ENCODE peak calls at places on chromosome 12, in four cellular contexts. One of them, this sample, is unnamed.

GRCh38 chr12:4027412-4027811 is 154.2 kb upstream of the PARP11 start:
- DNase-seq in astrocyte of the cerebellum: no peak
- DNase-seq in H1: no peak
- DNase-seq in left ventricle myocardium inferior: no peak
- DNase-seq in this sample: no peak

GRCh38 chr12:92955997-92956663 is 27.0 kb upstream of the EEA1 start:
- DNase-seq in astrocyte of the cerebellum: peak; percentile 53
- DNase-seq in H1: no peak
- DNase-seq in left ventricle myocardium inferior: no peak
- DNase-seq in this sample: no peak

GRCh38 chr12:114976959-114977358 is 293.0 kb upstream of the TBX3 start:
- DNase-seq in astrocyte of the cerebellum: no peak
- DNase-seq in H1: no peak
- DNase-seq in left ventricle myocardium inferior: no peak
- DNase-seq in this sample: no peak

GRCh38 chr12:72146495-72146894 is 125.7 kb upstream of the TRHDE start:
- DNase-seq in astrocyte of the cerebellum: no peak
- DNase-seq in H1: no peak
- DNase-seq in left ventricle myocardium inferior: no peak
- DNase-seq in this sample: peak; percentile 18

GRCh38 chr12:120225852-120226640 is 25.1 kb upstream of the RPLP0 start:
- DNase-seq in astrocyte of the cerebellum: no peak
- DNase-seq in H1: no peak
- DNase-seq in left ventricle myocardium inferior: peak; percentile 49
- DNase-seq in this sample: no peak

GRCh38 chr12:75725505-75726120 is 214.2 kb upstream of the KRR1 start:
- DNase-seq in astrocyte of the cerebellum: no peak
- DNase-seq in H1: no peak
- DNase-seq in left ventricle myocardium inferior: no peak
- DNase-seq in this sample: no peak

GRCh38 chr12:57063991-57064725 is 14.2 kb upstream of the MYO1A start:
- DNase-seq in astrocyte of the cerebellum: no peak
- DNase-seq in H1: no peak
- DNase-seq in left ventricle myocardium inferior: no peak
- DNase-seq in this sample: no peak

GRCh38 chr12:124772467-124773170 is 91.0 kb downstream of the SCARB1 start:
- DNase-seq in astrocyte of the cerebellum: no peak
- DNase-seq in H1: no peak
- DNase-seq in left ventricle myocardium inferior: no peak
- DNase-seq in this sample: no peak

GRCh38 chr12:130965668-130966067 is 12.0 kb downstream of the ADGRD1 start:
- DNase-seq in astrocyte of the cerebellum: no peak
- DNase-seq in H1: no peak
- DNase-seq in left ventricle myocardium inferior: no peak
- DNase-seq in this sample: no peak

GRCh38 chr12:41205070-41205715 is 17.1 kb downstream of the PDZRN4 start:
- DNase-seq in astrocyte of the cerebellum: peak; percentile 9
- DNase-seq in H1: no peak
- DNase-seq in left ventricle myocardium inferior: no peak
- DNase-seq in this sample: no peak

GRCh38 chr12:105409881-105410471 is 79.5 kb downstream of the C12orf75 start:
- DNase-seq in astrocyte of the cerebellum: no peak
- DNase-seq in H1: no peak
- DNase-seq in left ventricle myocardium inferior: peak; percentile 31
- DNase-seq in this sample: peak; percentile 46

GRCh38 chr12:96242597-96242996 is 48.4 kb downstream of the ELK3 start:
- DNase-seq in astrocyte of the cerebellum: no peak
- DNase-seq in H1: no peak
- DNase-seq in left ventricle myocardium inferior: no peak
- DNase-seq in this sample: no peak

GRCh38 chr12:46187023-46187422 is 81.8 kb downstream of the SLC38A1 start:
- DNase-seq in astrocyte of the cerebellum: peak; percentile 85
- DNase-seq in H1: no peak
- DNase-seq in left ventricle myocardium inferior: peak; percentile 39
- DNase-seq in this sample: no peak

GRCh38 chr12:2212537-2212936 is 159.8 kb downstream of the CACNA1C start:
- DNase-seq in astrocyte of the cerebellum: no peak
- DNase-seq in H1: no peak
- DNase-seq in left ventricle myocardium inferior: no peak
- DNase-seq in this sample: no peak

GRCh38 chr12:92546826-92547348 is 155.9 kb upstream of the PLEKHG7 start:
- DNase-seq in astrocyte of the cerebellum: no peak
- DNase-seq in H1: no peak
- DNase-seq in left ventricle myocardium inferior: no peak
- DNase-seq in this sample: no peak

GRCh38 chr12:132189378-132190011 is 45.2 kb downstream of the NOC4L start:
- DNase-seq in astrocyte of the cerebellum: peak; percentile 20
- DNase-seq in H1: peak; percentile 84
- DNase-seq in left ventricle myocardium inferior: peak; percentile 92
- DNase-seq in this sample: peak; percentile 85

GRCh38 chr12:104603545-104603973 is 146.8 kb downstream of the CHST11 start:
- DNase-seq in astrocyte of the cerebellum: no peak
- DNase-seq in H1: no peak
- DNase-seq in left ventricle myocardium inferior: no peak
- DNase-seq in this sample: no peak

GRCh38 chr12:79595273-79595672 is 95.5 kb downstream of the PAWR start:
- DNase-seq in astrocyte of the cerebellum: no peak
- DNase-seq in H1: no peak
- DNase-seq in left ventricle myocardium inferior: no peak
- DNase-seq in this sample: no peak

GRCh38 chr12:108634225-108634795 is 616 bp upstream of the SELPLG start:
- DNase-seq in astrocyte of the cerebellum: no peak
- DNase-seq in H1: no peak
- DNase-seq in left ventricle myocardium inferior: no peak
- DNase-seq in this sample: no peak

GRCh38 chr12:58957298-58957697 is 37.0 kb upstream of the LRIG3 start:
- DNase-seq in astrocyte of the cerebellum: no peak
- DNase-seq in H1: no peak
- DNase-seq in left ventricle myocardium inferior: no peak
- DNase-seq in this sample: no peak

GRCh38 chr12:111010916-111011657 is 90.7 kb upstream of the MYL2 start:
- DNase-seq in astrocyte of the cerebellum: no peak
- DNase-seq in H1: no peak
- DNase-seq in left ventricle myocardium inferior: no peak
- DNase-seq in this sample: no peak

GRCh38 chr12:88566430-88566829 is 13.8 kb downstream of the KITLG start:
- DNase-seq in astrocyte of the cerebellum: no peak
- DNase-seq in H1: no peak
- DNase-seq in left ventricle myocardium inferior: no peak
- DNase-seq in this sample: no peak

GRCh38 chr12:6751767-6752166 is 1.2 kb downstream of the MLF2 start:
- DNase-seq in astrocyte of the cerebellum: no peak
- DNase-seq in H1: no peak
- DNase-seq in left ventricle myocardium inferior: no peak
- DNase-seq in this sample: no peak

GRCh38 chr12:105986779-105987686 is 151.7 kb downstream of the NUAK1 start:
- DNase-seq in astrocyte of the cerebellum: no peak
- DNase-seq in H1: no peak
- DNase-seq in left ventricle myocardium inferior: no peak
- DNase-seq in this sample: no peak

GRCh38 chr12:109165599-109165998 is 49.2 kb downstream of the ACACB start:
- DNase-seq in astrocyte of the cerebellum: no peak
- DNase-seq in H1: no peak
- DNase-seq in left ventricle myocardium inferior: no peak
- DNase-seq in this sample: no peak

GRCh38 chr12:386651-387050 is 2.5 kb downstream of the KDM5A start:
- DNase-seq in astrocyte of the cerebellum: no peak
- DNase-seq in H1: no peak
- DNase-seq in left ventricle myocardium inferior: no peak
- DNase-seq in this sample: no peak

GRCh38 chr12:31783996-31784645 is 55.3 kb upstream of the AMN1 start:
- DNase-seq in astrocyte of the cerebellum: no peak
- DNase-seq in H1: no peak
- DNase-seq in left ventricle myocardium inferior: no peak
- DNase-seq in this sample: peak; percentile 49

GRCh38 chr12:3119745-3120660 is 42.8 kb downstream of the TSPAN9 start:
- DNase-seq in astrocyte of the cerebellum: peak; percentile 59
- DNase-seq in H1: no peak
- DNase-seq in left ventricle myocardium inferior: peak; percentile 79
- DNase-seq in this sample: no peak

GRCh38 chr12:106187155-106187789 is 48.5 kb upstream of the NUAK1 start:
- DNase-seq in astrocyte of the cerebellum: no peak
- DNase-seq in H1: no peak
- DNase-seq in left ventricle myocardium inferior: no peak
- DNase-seq in this sample: no peak

GRCh38 chr12:58341791-58342190 is 400.4 kb downstream of the ATP23 start:
- DNase-seq in astrocyte of the cerebellum: peak; percentile 52
- DNase-seq in H1: no peak
- DNase-seq in left ventricle myocardium inferior: no peak
- DNase-seq in this sample: no peak

GRCh38 chr12:56469007-56469930 is 891 bp downstream of the SPRYD4 start:
- DNase-seq in astrocyte of the cerebellum: no peak
- DNase-seq in H1: no peak
- DNase-seq in left ventricle myocardium inferior: no peak
- DNase-seq in this sample: no peak

GRCh38 chr12:102119674-102120563 is at the start of the genes NUP37 and PARPBP:
- DNase-seq in astrocyte of the cerebellum: peak; percentile 63
- DNase-seq in H1: peak; percentile 92
- DNase-seq in left ventricle myocardium inferior: peak; percentile 90
- DNase-seq in this sample: peak; percentile 96

GRCh38 chr12:50505945-50506344 is 1.2 kb downstream of the DIP2B start:
- DNase-seq in astrocyte of the cerebellum: no peak
- DNase-seq in H1: no peak
- DNase-seq in left ventricle myocardium inferior: no peak
- DNase-seq in this sample: no peak

GRCh38 chr12:24948452-24948815 is 467 bp downstream of the BCAT1 start:
- DNase-seq in astrocyte of the cerebellum: no peak
- DNase-seq in H1: peak; percentile 57
- DNase-seq in left ventricle myocardium inferior: no peak
- DNase-seq in this sample: no peak

GRCh38 chr12:121576851-121577391 is 3.9 kb downstream of the KDM2B start:
- DNase-seq in astrocyte of the cerebellum: peak; percentile 36
- DNase-seq in H1: peak; percentile 66
- DNase-seq in left ventricle myocardium inferior: no peak
- DNase-seq in this sample: no peak

GRCh38 chr12:27491226-27491625 is 32.8 kb upstream of the PPFIBP1 start:
- DNase-seq in astrocyte of the cerebellum: no peak
- DNase-seq in H1: no peak
- DNase-seq in left ventricle myocardium inferior: no peak
- DNase-seq in this sample: no peak

GRCh38 chr12:27486986-27487385 is 37.0 kb upstream of the PPFIBP1 start:
- DNase-seq in astrocyte of the cerebellum: no peak
- DNase-seq in H1: no peak
- DNase-seq in left ventricle myocardium inferior: no peak
- DNase-seq in this sample: no peak

GRCh38 chr12:27493260-27493935 is 30.6 kb upstream of the PPFIBP1 start:
- DNase-seq in astrocyte of the cerebellum: no peak
- DNase-seq in H1: no peak
- DNase-seq in left ventricle myocardium inferior: no peak
- DNase-seq in this sample: no peak

GRCh38 chr12:27488479-27488878 is 35.5 kb upstream of the PPFIBP1 start:
- DNase-seq in astrocyte of the cerebellum: no peak
- DNase-seq in H1: no peak
- DNase-seq in left ventricle myocardium inferior: no peak
- DNase-seq in this sample: no peak
- TF ChIP-seq CTCF in astrocyte of the cerebellum: no peak
- TF ChIP-seq CTCF in H1: no peak
- TF ChIP-seq CTCF in left ventricle myocardium inferior: no peak
- TF ChIP-seq CTCF in this sample: no peak

GRCh38 chr12:97713217-97713616 is 250.6 kb downstream of the RMST start:
- DNase-seq in astrocyte of the cerebellum: no peak
- DNase-seq in H1: no peak
- DNase-seq in left ventricle myocardium inferior: no peak
- DNase-seq in this sample: no peak

GRCh38 chr12:97711392-97711791 is 248.8 kb downstream of the RMST start:
- DNase-seq in astrocyte of the cerebellum: no peak
- DNase-seq in H1: no peak
- DNase-seq in left ventricle myocardium inferior: no peak
- DNase-seq in this sample: no peak

GRCh38 chr12:97713972-97714588 is 251.5 kb downstream of the RMST start:
- DNase-seq in astrocyte of the cerebellum: no peak
- DNase-seq in H1: no peak
- DNase-seq in left ventricle myocardium inferior: no peak
- DNase-seq in this sample: no peak

GRCh38 chr12:97716356-97716755 is 253.8 kb downstream of the RMST start:
- DNase-seq in astrocyte of the cerebellum: no peak
- DNase-seq in H1: no peak
- DNase-seq in left ventricle myocardium inferior: no peak
- DNase-seq in this sample: no peak
- TF ChIP-seq CTCF in astrocyte of the cerebellum: peak; percentile 41
- TF ChIP-seq CTCF in H1: peak; percentile 69
- TF ChIP-seq CTCF in left ventricle myocardium inferior: peak; percentile 41
- TF ChIP-seq CTCF in this sample: peak; percentile 32

DNA sequence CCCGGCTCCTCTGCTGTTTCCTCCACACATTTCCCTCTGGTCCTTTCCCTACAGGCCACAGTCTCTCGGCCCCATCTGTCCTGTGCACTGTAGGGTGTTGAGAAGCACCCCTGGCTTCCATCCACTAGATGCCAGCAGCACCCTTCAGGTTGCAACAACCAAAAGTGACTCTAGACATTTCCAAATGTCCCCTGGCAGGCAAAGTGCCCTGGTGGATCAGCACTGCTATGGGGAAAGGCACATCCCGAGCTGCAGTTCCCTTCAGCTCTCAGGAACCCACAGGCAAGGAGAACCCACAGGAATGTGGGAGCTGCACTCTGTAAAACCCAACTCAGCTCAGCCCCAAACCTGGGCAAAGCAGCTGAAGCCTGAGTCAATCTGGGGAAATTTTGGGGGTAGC is 77.0 kb downstream of the RBM19 start:
- DNase-seq in astrocyte of the cerebellum: no peak
- DNase-seq in H1: no peak
- DNase-seq in left ventricle myocardium inferior: no peak
- DNase-seq in this sample: no peak
- TF ChIP-seq CTCF in astrocyte of the cerebellum: no peak
- TF ChIP-seq CTCF in H1: peak; percentile 16
- TF ChIP-seq CTCF in left ventricle myocardium inferior: no peak
- TF ChIP-seq CTCF in this sample: no peak

GRCh38 chr12:14239350-14239934 is 126.0 kb upstream of the ATF7IP start:
- DNase-seq in astrocyte of the cerebellum: no peak
- DNase-seq in H1: peak; percentile 61
- DNase-seq in left ventricle myocardium inferior: no peak
- DNase-seq in this sample: peak; percentile 47
- TF ChIP-seq CTCF in astrocyte of the cerebellum: peak; percentile 28
- TF ChIP-seq CTCF in H1: peak; percentile 21
- TF ChIP-seq CTCF in left ventricle myocardium inferior: no peak
- TF ChIP-seq CTCF in this sample: no peak